ENCODE peak calls at places on chromosomes 5 and 9, in five cellular contexts. One of them, this sample, is unnamed.

GRCh38 chr5:178487911-178488310 is 102.3 kb downstream of the COL23A1 start:
- DNase-seq in upper lobe of right lung: no peak
- DNase-seq in fibroblast of lung: no peak
- DNase-seq in DND-41: no peak
- DNase-seq in mesenchymal stem cell: no peak
- DNase-seq in this sample: no peak

GRCh38 chr9:125861405-125862063 is 114.4 kb downstream of the PBX3 start:
- DNase-seq in mesenchymal stem cell: no peak
- DNase-seq in DND-41: no peak
- DNase-seq in upper lobe of right lung: no peak
- DNase-seq in fibroblast of lung: no peak
- DNase-seq in this sample: no peak

GRCh38 chr5:118326496-118327045 is 661.8 kb downstream of the DTWD2 start:
- DNase-seq in upper lobe of right lung: no peak
- DNase-seq in fibroblast of lung: peak; percentile 43
- DNase-seq in DND-41: no peak
- DNase-seq in mesenchymal stem cell: peak; percentile 58
- DNase-seq in this sample: no peak

GRCh38 chr9:134532084-134532483 is 109.5 kb upstream of the COL5A1 start:
- DNase-seq in fibroblast of lung: no peak
- DNase-seq in DND-41: no peak
- DNase-seq in mesenchymal stem cell: no peak
- DNase-seq in upper lobe of right lung: peak; percentile 15
- DNase-seq in this sample: no peak

GRCh38 chr5:145941096-145941676 is 4.8 kb downstream of the SH3RF2 start:
- DNase-seq in DND-41: no peak
- DNase-seq in upper lobe of right lung: no peak
- DNase-seq in fibroblast of lung: no peak
- DNase-seq in mesenchymal stem cell: no peak
- DNase-seq in this sample: no peak

GRCh38 chr5:74829413-74829812 is 36.8 kb downstream of the FAM169A start:
- DNase-seq in DND-41: no peak
- DNase-seq in mesenchymal stem cell: no peak
- DNase-seq in upper lobe of right lung: no peak
- DNase-seq in fibroblast of lung: no peak
- DNase-seq in this sample: no peak

GRCh38 chr5:159878988-159879471 is 37.3 kb upstream of the ADRA1B start:
- DNase-seq in fibroblast of lung: peak; percentile 80
- DNase-seq in mesenchymal stem cell: peak; percentile 94
- DNase-seq in upper lobe of right lung: peak; percentile 73
- DNase-seq in DND-41: peak; percentile 8
- DNase-seq in this sample: no peak

GRCh38 chr9:104808030-104808614 is 44.2 kb downstream of the NIPSNAP3B start:
- DNase-seq in fibroblast of lung: peak; percentile 34
- DNase-seq in mesenchymal stem cell: no peak
- DNase-seq in upper lobe of right lung: no peak
- DNase-seq in DND-41: no peak
- DNase-seq in this sample: no peak

GRCh38 chr9:121992571-121993212 is 100.4 kb downstream of the TTLL11 start:
- DNase-seq in DND-41: peak; percentile 40
- DNase-seq in mesenchymal stem cell: peak; percentile 76
- DNase-seq in fibroblast of lung: peak; percentile 87
- DNase-seq in upper lobe of right lung: no peak
- DNase-seq in this sample: no peak

GRCh38 chr5:87885727-87886126 is 382.9 kb downstream of the TMEM161B start:
- DNase-seq in mesenchymal stem cell: no peak
- DNase-seq in fibroblast of lung: no peak
- DNase-seq in upper lobe of right lung: no peak
- DNase-seq in DND-41: no peak
- DNase-seq in this sample: no peak

GRCh38 chr9:26744362-26744965 is 148.1 kb downstream of the CAAP1 start:
- DNase-seq in upper lobe of right lung: no peak
- DNase-seq in DND-41: no peak
- DNase-seq in fibroblast of lung: peak; percentile 60
- DNase-seq in mesenchymal stem cell: peak; percentile 47
- DNase-seq in this sample: no peak

GRCh38 chr9:8649157-8649556 is 849.6 kb upstream of the DMAC1 start:
- DNase-seq in fibroblast of lung: peak; percentile 17
- DNase-seq in DND-41: no peak
- DNase-seq in upper lobe of right lung: no peak
- DNase-seq in mesenchymal stem cell: peak; percentile 18
- DNase-seq in this sample: no peak

GRCh38 chr9:31390352-31391025 is 994.0 kb upstream of the ACO1 start:
- DNase-seq in upper lobe of right lung: no peak
- DNase-seq in mesenchymal stem cell: no peak
- DNase-seq in fibroblast of lung: no peak
- DNase-seq in DND-41: no peak
- DNase-seq in this sample: no peak

GRCh38 chr5:93584531-93585053 is 1.6 kb downstream of the NR2F1 start:
- DNase-seq in mesenchymal stem cell: no peak
- DNase-seq in DND-41: no peak
- DNase-seq in upper lobe of right lung: no peak
- DNase-seq in fibroblast of lung: no peak
- DNase-seq in this sample: no peak

GRCh38 chr5:57804500-57804899 is 321.9 kb upstream of the ACTBL2 start:
- DNase-seq in upper lobe of right lung: no peak
- DNase-seq in mesenchymal stem cell: no peak
- DNase-seq in fibroblast of lung: no peak
- DNase-seq in DND-41: no peak
- DNase-seq in this sample: no peak

GRCh38 chr5:92081958-92082712 is 699.0 kb upstream of the ARRDC3 start:
- DNase-seq in DND-41: no peak
- DNase-seq in upper lobe of right lung: no peak
- DNase-seq in fibroblast of lung: no peak
- DNase-seq in mesenchymal stem cell: no peak
- DNase-seq in this sample: no peak

GRCh38 chr9:107086460-107086859 is 196.6 kb upstream of the RAD23B start:
- DNase-seq in fibroblast of lung: no peak
- DNase-seq in upper lobe of right lung: no peak
- DNase-seq in DND-41: no peak
- DNase-seq in mesenchymal stem cell: no peak
- DNase-seq in this sample: no peak

GRCh38 chr5:103232393-103232999 is 26.1 kb upstream of the MACIR start:
- DNase-seq in mesenchymal stem cell: peak; percentile 57
- DNase-seq in fibroblast of lung: peak; percentile 63
- DNase-seq in DND-41: no peak
- DNase-seq in upper lobe of right lung: no peak
- DNase-seq in this sample: peak; percentile 16

GRCh38 chr9:93582115-93582514 is 5.7 kb downstream of the PHF2 start:
- DNase-seq in mesenchymal stem cell: no peak
- DNase-seq in fibroblast of lung: no peak
- DNase-seq in upper lobe of right lung: peak; percentile 76
- DNase-seq in DND-41: no peak
- DNase-seq in this sample: no peak

GRCh38 chr5:179794171-179794570 is 385 bp downstream of the LTC4S start:
- DNase-seq in upper lobe of right lung: no peak
- DNase-seq in DND-41: no peak
- DNase-seq in mesenchymal stem cell: no peak
- DNase-seq in fibroblast of lung: no peak
- DNase-seq in this sample: no peak

GRCh38 chr9:13284011-13284410 is 4.5 kb upstream of the MPDZ start:
- DNase-seq in fibroblast of lung: no peak
- DNase-seq in mesenchymal stem cell: peak; percentile 70
- DNase-seq in upper lobe of right lung: no peak
- DNase-seq in DND-41: no peak
- DNase-seq in this sample: no peak

GRCh38 chr9:115952667-115953316 is 200.8 kb upstream of the PAPPA start:
- DNase-seq in upper lobe of right lung: no peak
- DNase-seq in fibroblast of lung: peak; percentile 96
- DNase-seq in mesenchymal stem cell: peak; percentile 81
- DNase-seq in DND-41: no peak
- DNase-seq in this sample: no peak

GRCh38 chr9:21334969-21335632 is at the start of gene KLHL9:
- DNase-seq in DND-41: peak; percentile 90
- DNase-seq in mesenchymal stem cell: peak; percentile 91
- DNase-seq in upper lobe of right lung: peak; percentile 96
- DNase-seq in fibroblast of lung: peak; percentile 95
- DNase-seq in this sample: peak; percentile 92

GRCh38 chr5:125657936-125658335 is 765.3 kb upstream of the GRAMD2B start:
- DNase-seq in DND-41: no peak
- DNase-seq in mesenchymal stem cell: no peak
- DNase-seq in fibroblast of lung: no peak
- DNase-seq in upper lobe of right lung: no peak
- DNase-seq in this sample: no peak

GRCh38 chr9:79763861-79764260 is 192.1 kb downstream of the TLE4 start:
- DNase-seq in upper lobe of right lung: no peak
- DNase-seq in DND-41: no peak
- DNase-seq in fibroblast of lung: peak; percentile 13
- DNase-seq in mesenchymal stem cell: no peak
- DNase-seq in this sample: no peak

GRCh38 chr5:36156619-36157018 is 4.7 kb downstream of the SKP2 start:
- DNase-seq in DND-41: no peak
- DNase-seq in fibroblast of lung: no peak
- DNase-seq in mesenchymal stem cell: peak; percentile 62
- DNase-seq in upper lobe of right lung: no peak
- DNase-seq in this sample: no peak

GRCh38 chr5:149828161-149829011 is 98.3 kb downstream of the PPARGC1B start:
- DNase-seq in fibroblast of lung: peak; percentile 93
- DNase-seq in mesenchymal stem cell: peak; percentile 92
- DNase-seq in upper lobe of right lung: peak; percentile 89
- DNase-seq in DND-41: peak; percentile 79
- DNase-seq in this sample: peak; percentile 66

GRCh38 chr9:76537150-76537646 is 78.2 kb downstream of the GCNT1 start:
- DNase-seq in upper lobe of right lung: no peak
- DNase-seq in mesenchymal stem cell: no peak
- DNase-seq in DND-41: no peak
- DNase-seq in fibroblast of lung: no peak
- DNase-seq in this sample: no peak

GRCh38 chr5:53095931-53096525 is 13.5 kb downstream of the MOCS2 start:
- DNase-seq in upper lobe of right lung: no peak
- DNase-seq in fibroblast of lung: peak; percentile 77
- DNase-seq in mesenchymal stem cell: peak; percentile 70
- DNase-seq in DND-41: peak; percentile 76
- DNase-seq in this sample: peak; percentile 42

GRCh38 chr9:126523621-126524111 is 90.1 kb upstream of the LMX1B start:
- DNase-seq in DND-41: no peak
- DNase-seq in fibroblast of lung: no peak
- DNase-seq in mesenchymal stem cell: no peak
- DNase-seq in upper lobe of right lung: no peak
- DNase-seq in this sample: no peak

GRCh38 chr9:114078021-114078780 is at the start of gene AMBP:
- DNase-seq in DND-41: no peak
- DNase-seq in fibroblast of lung: peak; percentile 11
- DNase-seq in upper lobe of right lung: peak; percentile 68
- DNase-seq in mesenchymal stem cell: no peak
- DNase-seq in this sample: no peak

GRCh38 chr5:124519396-124519795 is 227.0 kb downstream of the ZNF608 start:
- DNase-seq in upper lobe of right lung: no peak
- DNase-seq in DND-41: no peak
- DNase-seq in fibroblast of lung: peak; percentile 92
- DNase-seq in mesenchymal stem cell: peak; percentile 90
- DNase-seq in this sample: no peak

GRCh38 chr5:79243224-79243623 is 7.3 kb downstream of the JMY start:
- DNase-seq in fibroblast of lung: no peak
- DNase-seq in DND-41: no peak
- DNase-seq in upper lobe of right lung: no peak
- DNase-seq in mesenchymal stem cell: no peak
- DNase-seq in this sample: no peak
- H3K4me3 ChIP-seq in fibroblast of lung: no peak overlapping the region
- H3K4me3 ChIP-seq in DND-41: no peak overlapping the region
- H3K4me3 ChIP-seq in upper lobe of right lung: no peak overlapping the region
- H3K4me3 ChIP-seq in mesenchymal stem cell: no peak overlapping the region
- H3K4me3 ChIP-seq in this sample: no peak overlapping the region

DNA sequence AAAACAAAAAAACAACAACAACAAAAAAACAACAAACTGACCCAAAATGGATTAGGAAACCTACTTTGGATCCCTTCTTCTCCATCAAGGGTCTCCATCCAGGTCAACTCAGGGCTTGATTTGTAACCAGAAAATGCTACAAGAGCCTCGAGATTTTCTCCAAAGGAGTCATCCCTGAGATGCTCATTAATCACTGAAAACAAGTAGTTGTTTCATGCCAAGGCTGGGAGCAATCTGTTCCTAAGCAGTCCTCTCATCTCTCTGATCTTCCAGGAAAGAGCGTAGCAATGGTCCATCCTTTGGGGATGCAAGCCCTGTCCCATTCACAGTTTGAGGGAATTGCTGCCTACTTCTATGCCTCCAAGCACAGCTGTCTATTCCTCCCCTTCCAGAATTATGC is 203.0 kb upstream of the MAP3K1 start:
- DNase-seq in upper lobe of right lung: no peak
- DNase-seq in DND-41: no peak
- DNase-seq in mesenchymal stem cell: no peak
- DNase-seq in fibroblast of lung: no peak
- DNase-seq in this sample: no peak
- H3K27ac ChIP-seq in upper lobe of right lung: no peak overlapping the region
- H3K27ac ChIP-seq in DND-41: no peak overlapping the region
- H3K27ac ChIP-seq in mesenchymal stem cell: no peak overlapping the region
- H3K27ac ChIP-seq in fibroblast of lung: no peak overlapping the region
- H3K27ac ChIP-seq in this sample: no peak overlapping the region

DNA sequence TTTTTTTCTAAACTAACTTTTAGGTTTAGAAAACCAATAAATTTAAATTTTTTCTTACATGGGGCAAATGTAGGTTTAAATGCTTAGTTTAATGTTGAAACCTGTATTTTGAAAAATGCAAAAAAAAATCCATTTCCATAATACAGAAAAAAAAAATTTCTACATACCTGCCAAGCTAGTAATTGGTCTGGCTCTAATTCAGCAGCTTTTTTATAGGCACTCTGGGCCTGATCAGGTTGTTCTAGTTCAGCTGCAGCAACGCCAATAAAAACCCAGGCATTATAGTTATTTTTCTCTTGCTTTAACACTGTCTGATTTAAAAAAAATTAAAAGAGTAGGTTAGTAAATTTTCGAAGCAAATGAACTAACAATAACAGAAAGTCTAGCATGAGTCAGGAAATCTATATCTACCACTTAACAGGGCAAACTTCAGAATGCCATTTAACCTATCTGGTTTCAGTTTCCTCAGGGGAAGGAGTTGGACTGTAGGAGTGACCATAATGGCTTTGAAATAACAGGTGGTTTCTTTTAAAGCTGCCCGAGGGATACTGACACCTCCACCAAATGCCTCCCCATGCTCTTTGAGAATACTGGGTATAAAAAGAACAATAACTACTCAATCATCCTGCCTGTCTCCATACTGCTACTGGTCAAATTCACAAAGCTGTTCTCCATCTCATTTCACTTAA is 11.6 kb downstream of the SKIC3 start:
- DNase-seq in DND-41: no peak
- DNase-seq in fibroblast of lung: peak; percentile 33
- DNase-seq in mesenchymal stem cell: peak; percentile 51
- DNase-seq in upper lobe of right lung: no peak
- DNase-seq in this sample: no peak
- H3K4me3 ChIP-seq in DND-41: no peak overlapping the region
- H3K4me3 ChIP-seq in fibroblast of lung: no peak overlapping the region
- H3K4me3 ChIP-seq in mesenchymal stem cell: no peak overlapping the region
- H3K4me3 ChIP-seq in upper lobe of right lung: no peak overlapping the region
- H3K4me3 ChIP-seq in this sample: no peak overlapping the region

DNA sequence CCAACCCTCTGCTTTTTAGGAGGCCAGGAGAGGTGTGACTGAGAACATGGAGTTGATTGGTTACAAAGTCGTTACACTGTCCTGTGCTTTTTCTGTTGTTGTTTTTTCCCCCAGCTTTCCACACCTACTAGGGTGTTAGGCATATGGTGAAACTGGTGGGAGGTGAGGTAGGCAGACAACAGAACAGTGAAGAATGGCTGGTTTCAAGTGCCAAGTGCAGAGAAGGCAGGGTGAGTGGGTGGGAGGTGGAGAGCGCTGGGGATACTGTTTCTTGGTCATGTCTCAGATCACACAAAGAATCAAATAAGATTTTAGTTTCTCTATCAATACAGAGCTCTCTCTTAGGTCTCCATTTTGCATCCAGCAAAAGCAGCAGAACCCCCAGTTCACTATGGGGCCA is 2.2 kb upstream of the SPTAN1 start:
- DNase-seq in upper lobe of right lung: no peak
- DNase-seq in mesenchymal stem cell: peak; percentile 15
- DNase-seq in fibroblast of lung: no peak
- DNase-seq in DND-41: no peak
- DNase-seq in this sample: no peak
- H3K27ac ChIP-seq in upper lobe of right lung: peak overlapping the region; percentile 94
- H3K27ac ChIP-seq in mesenchymal stem cell: peak overlapping the region; percentile 90
- H3K27ac ChIP-seq in fibroblast of lung: peak overlapping the region; percentile 88
- H3K27ac ChIP-seq in DND-41: no peak overlapping the region
- H3K27ac ChIP-seq in this sample: no peak overlapping the region